ENCODE peak calls at places on chromosomes 12 and 14, in five cellular contexts. X, E, M, V and I are unnamed samples. For H3K27me3, the result is how much of the 10 kb centered on the place peaks cover.

GRCh38 chr12:110508071-110508586 is 6.0 kb downstream of the RAD9B start:
- DNase-seq in E (no peak), V (no peak), X (no peak), M (no peak), I (peak)

GRCh38 chr14:30884925-30885324 is 10.6 kb downstream of the COCH start:
- DNase-seq in E (no peak), X (no peak), V (no peak), M (no peak), I (no peak)

GRCh38 chr12:32367381-32367780 is 32.0 kb upstream of the FGD4 start:
- DNase-seq in V (no peak), E (no peak), M (no peak), X (no peak), I (peak)

GRCh38 chr14:90397401-90398314 is 829 bp downstream of the CALM1 start:
- DNase-seq in M (peak), V (peak), X (peak), E (peak), I (peak)

GRCh38 chr12:53938276-53939140 is at the start of gene HOXC13:
- DNase-seq in X (peak), M (peak), E (peak), V (peak), I (peak)

GRCh38 chr14:70882771-70883492 is 24.3 kb upstream of the PCNX1 start:
- DNase-seq in E (peak), V (no peak), X (no peak), M (no peak), I (no peak)

GRCh38 chr14:100825691-100826331 is at the start of gene MEG3:
- DNase-seq in M (no peak), E (no peak), X (no peak), V (no peak), I (no peak)

GRCh38 chr12:31732926-31733548 is 4.2 kb upstream of the AMN1 start:
- DNase-seq in M (no peak), E (peak), X (peak), V (peak), I (peak)

GRCh38 chr12:90304231-90304630 is 595.6 kb upstream of the ATP2B1 start:
- DNase-seq in E (no peak), V (no peak), X (no peak), M (no peak), I (peak)

GRCh38 chr12:41345071-41345470 is 157.0 kb downstream of the PDZRN4 start:
- DNase-seq in M (no peak), E (no peak), V (no peak), X (no peak), I (no peak)

GRCh38 chr12:52945389-52946232 is 3.3 kb upstream of the KRT18 start:
- DNase-seq in M (no peak), E (peak), V (peak), X (peak), I (peak)

GRCh38 chr12:23245186-23245585 is 620.2 kb downstream of the ETNK1 start:
- DNase-seq in M (no peak), E (no peak), V (no peak), X (no peak), I (no peak)

GRCh38 chr12:116677202-116677651 is 60.6 kb downstream of the SPRING1 start:
- DNase-seq in M (no peak), V (no peak), X (no peak), E (no peak), I (no peak)

GRCh38 chr12:114733919-114734318 is 49.9 kb upstream of the TBX3 start:
- DNase-seq in X (no peak), E (no peak), V (no peak), M (no peak), I (no peak)

GRCh38 chr14:53953002-53953827 is 3.4 kb downstream of the BMP4 start:
- DNase-seq in X (peak), V (peak), E (peak), M (no peak), I (peak)

GRCh38 chr12:24668563-24668962 is 280.3 kb downstream of the BCAT1 start:
- DNase-seq in V (no peak), X (no peak), E (peak), M (no peak), I (no peak)

GRCh38 chr12:46395308-46395707 is 22.7 kb upstream of the SLC38A2 start:
- DNase-seq in M (no peak), E (no peak), V (no peak), X (no peak), I (no peak)

GRCh38 chr14:82510007-82510406 is 976.4 kb upstream of the SEL1L start:
- DNase-seq in E (no peak), X (no peak), V (no peak), M (no peak), I (no peak)

GRCh38 chr14:31205681-31206535 is 1.7 kb downstream of the HECTD1 start:
- DNase-seq in M (no peak), E (peak), X (no peak), V (no peak), I (peak)

GRCh38 chr12:65937181-65937641 is 112.9 kb downstream of the HMGA2 start:
- DNase-seq in V (no peak), E (peak), M (no peak), X (no peak), I (no peak)

GRCh38 chr14:104078031-104078455 is 7.5 kb upstream of the ASPG start:
- DNase-seq in E (peak), V (peak), X (peak), M (peak), I (peak)

GRCh38 chr14:25090716-25091454 is 40.9 kb upstream of the STXBP6 start:
- DNase-seq in V (no peak), X (no peak), E (peak), M (peak), I (peak)

GRCh38 chr12:10213168-10214130 is 772 bp downstream of the GABARAPL1 start:
- DNase-seq in V (peak), M (no peak), X (peak), E (peak), I (peak)

GRCh38 chr12:127245009-127245408 is 1022.0 kb upstream of the TMEM132C start:
- DNase-seq in X (no peak), V (no peak), M (no peak), E (no peak), I (no peak)

GRCh38 chr14:32205984-32206383 is 2.9 kb upstream of the RNU6-8 start:
- DNase-seq in E (no peak), V (no peak), X (peak), M (no peak), I (peak)

GRCh38 chr12:64860446-64860998 is 36.1 kb downstream of the TBC1D30 start:
- DNase-seq in V (no peak), M (no peak), E (no peak), X (no peak), I (no peak)

GRCh38 chr14:89936654-89937185 is 17.8 kb downstream of the EFCAB11 start:
- DNase-seq in E (no peak), X (no peak), M (no peak), V (no peak), I (no peak)

GRCh38 chr14:90759370-90760054 is 56.7 kb downstream of the TTC7B start:
- DNase-seq in V (peak), E (no peak), X (no peak), M (no peak), I (no peak)

GRCh38 chr14:54138354-54139038 is 181.9 kb upstream of the BMP4 start:
- DNase-seq in E (peak), X (no peak), M (no peak), V (no peak), I (no peak)

GRCh38 chr14:95469134-95469481 is 47.3 kb downstream of the SYNE3 start:
- DNase-seq in X (no peak), V (no peak), E (no peak), M (no peak), I (no peak)
- H2BK12ac ChIP-seq in X (no peak), V (no peak), E (no peak), M (no peak), I (no peak)

DNA sequence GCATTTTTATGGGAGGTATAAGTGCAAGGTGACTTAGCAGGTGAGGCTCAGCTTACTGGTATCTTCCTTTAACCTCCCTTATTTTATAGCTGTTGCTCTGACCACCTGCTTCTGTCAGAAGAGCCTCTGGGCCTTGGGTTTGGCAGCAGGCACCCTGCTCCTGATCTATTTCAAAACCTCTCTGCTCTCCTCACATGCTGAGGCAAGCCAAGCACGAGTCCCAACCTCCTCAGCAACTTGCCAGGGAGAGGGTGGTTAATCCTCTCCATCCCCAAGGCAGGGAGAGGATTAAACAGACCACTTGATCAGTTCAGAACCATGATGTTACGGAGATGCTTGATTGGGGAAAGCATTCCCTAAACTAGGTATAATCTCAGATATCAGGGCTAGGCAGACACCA is 5.4 kb downstream of the PLEKHH1 start:
- DNase-seq in M (no peak), E (no peak), V (no peak), X (no peak), I (no peak)
- H3K27me3 ChIP-seq in M (under half), E (under half), V (under half), X (under half), I (under half)

GRCh38 chr12:57368349-57369095 is 62.3 kb downstream of the R3HDM2 start:
- DNase-seq in V (no peak), M (no peak), X (no peak), E (peak), I (no peak)

GRCh38 chr12:57370084-57370483 is 60.8 kb downstream of the R3HDM2 start:
- DNase-seq in V (no peak), E (no peak), M (no peak), X (no peak), I (no peak)

GRCh38 chr12:57370696-57371095 is 60.1 kb downstream of the R3HDM2 start:
- DNase-seq in X (no peak), V (no peak), E (no peak), M (no peak), I (peak)

GRCh38 chr12:57369202-57369601 is 61.6 kb downstream of the R3HDM2 start:
- DNase-seq in E (no peak), V (no peak), M (no peak), X (no peak), I (no peak)

GRCh38 chr12:57372233-57372632 is 58.6 kb downstream of the R3HDM2 start:
- DNase-seq in M (no peak), E (no peak), V (no peak), X (no peak), I (no peak)
- H2BK12ac ChIP-seq in M (no peak), E (no peak), V (no peak), X (no peak), I (no peak)

GRCh38 chr12:49348781-49349180 is 2.1 kb downstream of the DNAJC22 start:
- DNase-seq in X (peak), E (no peak), M (no peak), V (no peak), I (no peak)

GRCh38 chr12:49345840-49346658 is 639 bp upstream of the DNAJC22 start:
- DNase-seq in V (peak), M (no peak), X (peak), E (no peak), I (no peak)

GRCh38 chr12:49345048-49345839 is 1.4 kb upstream of the DNAJC22 start:
- DNase-seq in V (peak), X (peak), E (no peak), M (no peak), I (no peak)

GRCh38 chr12:49347307-49348237 is 884 bp downstream of the DNAJC22 start:
- DNase-seq in X (peak), M (peak), E (peak), V (peak), I (no peak)

DNA sequence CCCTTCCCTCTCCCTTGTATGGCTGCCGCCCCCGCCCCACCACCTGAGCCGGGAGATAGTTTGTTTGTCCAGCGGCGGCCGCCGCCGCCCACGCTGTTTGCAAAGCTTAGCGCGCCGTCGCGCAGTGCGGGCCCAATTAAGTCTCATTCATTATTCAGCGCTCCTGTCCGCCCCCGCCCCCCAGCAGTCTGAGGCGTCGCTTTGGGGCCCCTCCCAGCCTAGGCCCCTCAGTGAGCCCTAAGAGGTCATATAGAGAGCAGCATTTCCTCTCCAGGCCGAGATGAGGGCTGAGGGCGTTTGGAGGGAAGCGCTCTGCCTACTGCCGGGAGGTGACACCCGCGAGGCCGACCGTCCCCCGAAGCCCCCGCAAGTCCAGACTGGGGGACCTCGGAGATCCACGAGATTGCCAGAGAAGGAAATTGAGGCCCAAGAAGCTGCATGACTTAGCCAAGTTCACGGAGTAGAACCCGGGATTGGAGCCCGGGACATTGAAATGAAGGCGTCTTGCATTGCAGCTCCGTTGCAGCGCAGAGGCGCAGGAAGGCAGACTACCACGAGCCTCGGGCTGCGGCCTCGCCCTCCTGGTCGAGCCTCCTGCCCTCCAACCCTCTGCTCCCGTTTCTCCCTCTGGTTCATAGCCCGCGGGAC is at the start of gene DNAJC22:
- DNase-seq in V (peak), X (peak), E (no peak), M (no peak), I (no peak)
- H3K27me3 ChIP-seq in V (half or more), X (half or more), E (half or more), M (half or more), I (half or more)

DNA sequence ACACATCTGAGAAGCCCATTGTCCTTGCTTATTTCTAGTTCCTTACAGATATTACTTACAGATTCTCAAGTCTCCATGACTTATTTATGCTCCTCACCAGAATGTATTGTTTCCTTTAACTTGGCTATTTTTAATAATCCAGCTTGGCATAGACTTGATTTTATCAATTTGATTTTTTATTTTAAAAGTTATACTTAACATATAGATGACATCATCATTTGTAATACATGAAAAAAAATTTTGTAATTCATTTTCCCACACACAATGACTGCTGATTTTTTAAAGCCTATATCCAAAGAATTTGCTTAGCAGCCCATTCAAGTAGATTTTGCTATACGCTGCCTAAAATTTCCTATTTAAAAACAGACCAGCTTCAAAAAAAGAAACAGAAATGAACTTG is 39.8 kb downstream of the PTPRR start:
- DNase-seq in M (no peak), E (no peak), V (no peak), X (no peak), I (no peak)
- H2BK12ac ChIP-seq in M (no peak), E (no peak), V (no peak), X (no peak), I (no peak)

GRCh38 chr12:13376627-13377373 is 180.3 kb downstream of the EMP1 start:
- DNase-seq in E (no peak), M (no peak), X (peak), V (peak), I (no peak)

GRCh38 chr12:13373131-13373530 is 176.6 kb downstream of the EMP1 start:
- DNase-seq in V (no peak), E (no peak), M (no peak), X (peak), I (no peak)

GRCh38 chr12:13375583-13376413 is 179.3 kb downstream of the EMP1 start:
- DNase-seq in M (no peak), V (peak), X (peak), E (no peak), I (no peak)

GRCh38 chr12:13373803-13374202 is 177.3 kb downstream of the EMP1 start:
- DNase-seq in E (no peak), V (peak), M (no peak), X (peak), I (no peak)

DNA sequence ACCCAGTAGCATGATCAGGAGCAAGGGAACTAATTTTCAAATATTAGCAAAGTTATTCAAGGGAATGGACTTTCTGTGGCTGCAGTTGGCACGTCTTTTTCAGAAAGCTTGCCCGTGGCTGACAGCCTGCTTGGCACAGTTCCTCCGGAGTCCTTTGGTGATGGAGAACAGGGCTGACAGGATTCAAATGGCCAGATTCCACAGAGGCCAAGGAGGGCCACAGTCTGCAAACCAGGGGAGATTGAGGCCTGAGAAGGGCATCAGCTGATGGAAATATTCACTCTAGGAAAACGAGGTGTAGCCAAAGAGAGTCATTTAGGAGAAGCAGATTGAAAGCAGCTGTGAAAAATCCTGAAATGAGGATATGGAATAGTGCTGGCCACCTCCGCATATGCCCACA is 178.3 kb downstream of the EMP1 start:
- DNase-seq in X (no peak), M (no peak), V (peak), E (no peak), I (no peak)
- H3K27me3 ChIP-seq in X (under half), M (under half), V (under half), E (under half), I (under half)

GRCh38 chr12:8866429-8866828 is 44.0 kb downstream of the A2ML1 start:
- DNase-seq in M (no peak), V (no peak), X (no peak), E (no peak), I (no peak)
- H2BK12ac ChIP-seq in M (no peak), V (no peak), X (no peak), E (no peak), I (no peak)

GRCh38 chr14:99282261-99283050 is 10.5 kb upstream of the BCL11B start:
- DNase-seq in X (no peak), E (no peak), V (peak), M (no peak), I (no peak)

GRCh38 chr14:99280852-99281251 is 8.9 kb upstream of the BCL11B start:
- DNase-seq in X (no peak), E (no peak), M (no peak), V (no peak), I (no peak)

GRCh38 chr14:99278836-99279235 is 6.8 kb upstream of the BCL11B start:
- DNase-seq in X (no peak), V (no peak), E (no peak), M (no peak), I (no peak)

GRCh38 chr14:99280041-99280731 is 8.2 kb upstream of the BCL11B start:
- DNase-seq in E (no peak), X (no peak), M (no peak), V (peak), I (no peak)

DNA sequence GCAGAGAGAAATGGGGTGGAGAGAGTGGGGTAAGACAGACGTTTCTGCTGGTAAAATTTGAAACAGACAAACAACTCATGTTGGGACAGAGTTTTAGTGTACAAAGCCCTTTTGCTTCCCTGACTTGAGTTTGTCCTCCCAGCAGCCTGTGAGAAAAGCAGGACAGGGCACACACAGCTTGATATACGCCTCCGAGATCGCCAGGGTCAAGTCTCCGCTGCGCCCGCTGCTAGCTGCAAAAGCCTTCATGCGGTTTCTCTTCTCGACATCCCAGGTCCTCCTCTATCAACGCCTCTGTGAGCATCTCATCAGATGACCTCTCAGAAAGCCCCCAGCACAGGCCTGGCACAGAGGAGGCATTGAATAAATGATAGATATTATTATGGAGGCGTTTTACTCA is 9.4 kb upstream of the BCL11B start:
- DNase-seq in M (no peak), E (no peak), X (no peak), V (peak), I (no peak)
- H3K27me3 ChIP-seq in M (half or more), E (under half), X (under half), V (under half), I (under half)

DNA sequence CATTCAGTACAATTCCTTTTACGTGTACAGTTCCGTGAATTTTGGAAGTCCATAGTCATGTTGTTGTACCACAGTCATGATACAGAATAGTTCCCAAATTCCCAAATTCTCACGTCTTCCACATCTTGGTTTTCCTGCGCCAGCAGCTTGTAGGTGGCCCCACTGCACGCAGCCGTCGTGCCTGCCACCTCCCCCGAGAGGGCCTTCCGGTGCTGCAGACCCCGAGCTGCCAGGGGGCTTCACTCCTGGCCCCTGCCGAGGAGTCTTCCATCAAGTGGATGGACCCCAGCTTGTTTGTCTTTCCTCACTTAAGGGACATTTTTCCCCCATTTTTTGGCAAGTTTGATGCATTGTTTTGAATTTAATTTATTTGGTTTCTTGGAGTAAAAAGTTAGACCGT is 16.8 kb downstream of the MTA1 start:
- DNase-seq in M (no peak), E (no peak), X (no peak), V (no peak), I (no peak)
- H2BK12ac ChIP-seq in M (no peak), E (no peak), X (no peak), V (no peak), I (no peak)